ENCODE peak calls at places on chromosomes 13 and 19, in four cellular contexts. N, P, R and F are unnamed samples.
A peak's percentile ranks its signal among the peaks of the same experiment; 100 is the strongest.

GRCh38 chr13:52701728-52702480 is 37.7 kb downstream of the CNMD start:
- DNase-seq in N (no peak), P (no peak), R (peak; percentile 53), F (no peak)

GRCh38 chr19:27775395-27775794 is 1437.6 kb downstream of the UQCRFS1 start:
- DNase-seq in N (no peak), P (no peak), R (peak; percentile 41), F (no peak)

GRCh38 chr19:15934332-15935078 is at the start of gene CYP4F11:
- DNase-seq in N (no peak), P (peak; percentile 73), R (no peak), F (no peak)

GRCh38 chr19:11736696-11737095 is 2.0 kb downstream of the ZNF823 start:
- DNase-seq in N (no peak), P (peak; percentile 26), R (no peak), F (no peak)

GRCh38 chr13:29676941-29677452 is 81.5 kb upstream of the SLC7A1 start:
- DNase-seq in N (no peak), P (no peak), R (no peak), F (no peak)

GRCh38 chr13:54989418-54989817 is 1960.8 kb downstream of the OLFM4 start:
- DNase-seq in N (no peak), P (no peak), R (no peak), F (no peak)

GRCh38 chr19:34165295-34165738 is 7.0 kb upstream of the LSM14A start:
- DNase-seq in N (no peak), P (no peak), R (no peak), F (no peak)

GRCh38 chr13:30652746-30653145 is 35.0 kb downstream of the USPL1 start:
- DNase-seq in N (no peak), P (no peak), R (no peak), F (no peak)

GRCh38 chr13:94178625-94179244 is 300.7 kb downstream of the DCT start:
- DNase-seq in N (no peak), P (no peak), R (no peak), F (no peak)

GRCh38 chr13:108963846-108964600 is 334.6 kb downstream of the MYO16 start:
- DNase-seq in N (no peak), P (no peak), R (no peak), F (no peak)

GRCh38 chr19:13097331-13098258 is 5.1 kb downstream of the LYL1 start:
- DNase-seq in N (no peak), P (no peak), R (no peak), F (no peak)

GRCh38 chr13:33321686-33322473 is 36.3 kb upstream of the STARD13 start:
- DNase-seq in N (no peak), P (no peak), R (no peak), F (no peak)

GRCh38 chr19:47725759-47726401 is 12.7 kb downstream of the EHD2 start:
- DNase-seq in N (no peak), P (no peak), R (no peak), F (no peak)

GRCh38 chr19:20269461-20269860 is 102.4 kb downstream of the ZNF486 start:
- DNase-seq in N (no peak), P (no peak), R (no peak), F (no peak)

GRCh38 chr19:46925548-46925950 is 64.8 kb downstream of the ARHGAP35 start:
- DNase-seq in N (no peak), P (no peak), R (no peak), F (no peak)

GRCh38 chr19:3479177-3479818 is 1.0 kb downstream of the SMIM24 start:
- DNase-seq in N (no peak), P (no peak), R (peak; percentile 78), F (no peak)

GRCh38 chr13:110882228-110882627 is 32.6 kb downstream of the ANKRD10 start:
- DNase-seq in N (no peak), P (no peak), R (no peak), F (no peak)

GRCh38 chr13:33351324-33351723 is 65.8 kb upstream of the STARD13 start:
- DNase-seq in N (no peak), P (no peak), R (no peak), F (no peak)

GRCh38 chr19:29683009-29683408 is 17.7 kb downstream of the PLEKHF1 start:
- DNase-seq in N (no peak), P (no peak), R (no peak), F (no peak)

GRCh38 chr13:42796747-42797356 is 15.5 kb downstream of the FAM216B start:
- DNase-seq in N (no peak), P (no peak), R (no peak), F (no peak)

GRCh38 chr19:48044561-48044960 is 682 bp upstream of the CABP5 start:
- DNase-seq in N (no peak), P (no peak), R (no peak), F (no peak)

GRCh38 chr19:23415561-23416191 is 20.4 kb upstream of the ZNF91 start:
- DNase-seq in N (no peak), P (peak; percentile 46), R (peak; percentile 96), F (peak; percentile 61)

GRCh38 chr19:768424-768823 is 17.5 kb downstream of the MISP start:
- DNase-seq in N (no peak), P (no peak), R (no peak), F (no peak)

GRCh38 chr19:772730-773436 is 22.0 kb downstream of the MISP start:
- DNase-seq in N (no peak), P (no peak), R (peak; percentile 78), F (no peak)

GRCh38 chr19:772043-772442 is 21.1 kb downstream of the MISP start:
- DNase-seq in N (no peak), P (no peak), R (no peak), F (no peak)

GRCh38 chr19:769610-770009 is 18.7 kb downstream of the MISP start:
- DNase-seq in N (no peak), P (no peak), R (no peak), F (no peak)

DNA sequence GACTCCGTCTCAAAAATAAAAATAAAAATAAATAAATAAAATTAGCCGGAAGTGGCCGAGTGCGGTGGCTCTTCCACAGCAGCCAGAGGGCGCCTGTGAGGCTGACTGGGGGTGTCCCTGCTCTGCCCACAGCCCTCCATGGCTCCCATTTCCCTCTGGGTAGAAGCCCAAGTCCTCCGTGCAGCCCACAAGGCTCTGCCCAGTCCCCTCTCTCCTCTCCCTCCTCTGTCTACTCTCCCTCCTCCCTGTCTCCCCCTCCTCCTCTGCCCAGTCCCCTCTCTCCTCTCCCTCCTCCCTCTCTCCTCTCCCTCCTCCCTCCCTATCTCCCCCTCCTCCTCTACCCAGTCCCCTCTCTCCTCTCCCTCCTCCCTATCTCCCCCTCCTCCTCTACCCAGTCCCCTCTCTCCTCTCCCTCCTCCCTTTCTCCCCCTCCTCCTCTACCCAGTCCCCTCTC is 20.4 kb downstream of the MISP start:
- DNase-seq in N (no peak), P (no peak), R (peak; percentile 66), F (peak; percentile 43)
- TF ChIP-seq CTCF in N (peak; percentile 32), P (peak; percentile 69), R (peak; percentile 76), F (peak; percentile 63)

DNA sequence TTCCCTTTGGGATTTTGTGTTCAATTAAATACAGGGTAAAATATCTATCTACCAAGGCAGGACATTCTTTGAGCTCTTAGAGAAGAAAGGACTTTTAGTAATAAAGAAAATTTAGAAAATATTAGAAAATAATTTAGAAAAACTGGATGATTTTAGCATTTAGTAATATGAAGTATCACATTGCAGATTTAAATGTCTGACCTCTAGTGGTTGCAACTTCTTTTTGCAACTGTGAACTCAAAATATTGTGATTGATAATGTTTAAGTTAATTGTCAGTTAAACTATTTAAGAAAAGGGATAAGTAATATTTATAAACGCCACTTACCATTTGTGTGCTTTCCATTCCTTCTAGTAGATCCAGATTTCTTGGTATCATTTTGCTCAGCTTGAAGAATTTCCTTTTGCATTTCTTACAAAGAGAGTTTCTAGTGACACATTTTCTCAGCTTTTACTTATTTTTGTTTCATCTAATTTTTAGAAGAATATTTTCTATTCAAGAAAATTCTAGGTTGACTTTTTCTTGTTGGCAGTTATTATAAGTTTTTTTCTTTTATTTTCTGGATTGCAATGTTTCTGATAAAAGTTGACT is 10.3 kb upstream of the POSTN start:
- DNase-seq in N (no peak), P (no peak), R (no peak), F (no peak)
- TF ChIP-seq CTCF in N (peak; percentile 60), P (peak; percentile 52), R (peak; percentile 72), F (peak; percentile 65)

DNA sequence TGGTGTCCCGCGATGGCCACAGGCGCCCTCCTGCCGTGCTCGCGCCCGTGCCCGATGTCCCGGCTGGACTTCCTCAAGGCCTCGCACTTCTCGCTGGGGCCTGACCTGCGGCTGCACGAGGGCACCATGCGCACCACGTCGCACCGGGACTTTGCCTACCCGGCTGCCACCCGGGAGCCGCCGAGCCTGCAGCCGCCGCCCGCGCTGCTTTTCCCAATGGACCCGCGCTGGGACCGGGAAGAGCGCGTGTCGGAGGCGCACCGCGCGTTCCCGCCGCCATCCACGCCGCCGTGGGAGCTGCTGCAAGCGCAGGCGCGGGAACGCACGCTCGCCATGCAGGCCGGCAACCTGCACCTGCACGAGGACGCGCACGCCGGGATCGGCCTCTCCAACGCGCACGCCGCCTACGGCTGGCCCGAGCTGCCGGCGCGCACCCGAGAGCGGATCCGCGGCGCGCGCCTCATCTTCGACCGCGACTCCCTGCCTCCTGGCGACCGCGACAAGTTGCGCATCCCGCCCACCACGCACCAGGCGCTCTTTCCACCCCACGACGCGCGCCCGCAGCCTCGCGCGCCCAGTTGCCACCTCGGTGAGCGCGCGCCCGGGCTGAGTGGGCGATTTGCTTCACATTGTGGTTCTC is 12.1 kb upstream of the PEX11G start:
- DNase-seq in N (peak; percentile 64), P (no peak), R (peak; percentile 93), F (peak; percentile 69)
- TF ChIP-seq CTCF in N (no peak), P (no peak), R (peak; percentile 51), F (peak; percentile 43)

GRCh38 chr13:51632643-51633357 is 48.5 kb downstream of the WDFY2 start:
- DNase-seq in N (no peak), P (no peak), R (peak; percentile 64), F (peak; percentile 49)
- TF ChIP-seq CTCF in N (no peak), P (no peak), R (no peak), F (no peak)

DNA sequence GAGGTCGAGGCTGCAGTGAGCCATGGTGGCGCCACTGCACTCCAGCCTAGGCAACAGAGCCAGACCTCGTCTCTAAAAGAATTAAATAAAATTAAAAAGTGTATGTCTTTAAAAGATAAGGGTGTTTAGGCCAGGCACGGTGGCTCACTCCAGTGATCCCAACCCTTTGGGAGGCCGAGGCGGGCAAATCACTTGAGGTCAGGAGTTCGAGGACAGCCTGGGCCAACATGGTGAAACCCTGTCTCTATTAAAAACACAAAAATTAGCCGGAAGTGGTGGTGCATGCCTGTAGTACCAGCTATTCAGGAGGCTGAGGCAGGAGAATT is 7.5 kb upstream of the SDHAF1 start:
- DNase-seq in N (no peak), P (no peak), R (no peak), F (no peak)
- TF ChIP-seq CTCF in N (no peak), P (no peak), R (peak; percentile 41), F (no peak)

GRCh38 chr13:46992383-46992952 is 95.6 kb upstream of the HTR2A start:
- DNase-seq in N (no peak), P (no peak), R (no peak), F (no peak)
- TF ChIP-seq CTCF in N (no peak), P (no peak), R (peak; percentile 71), F (peak; percentile 49)